ENCODE peak calls at places on chromosomes 1 and 21, in seven cellular contexts. L, V, U, S, I, G and Z are unnamed samples.

GRCh38 chr1:152141971-152142584 is 16.9 kb downstream of the RPTN start:
- DNase-seq in L (peak; percentile 54), V (peak; percentile 88), U (peak; percentile 36), S (no peak), I (peak; percentile 27), G (peak; percentile 78), Z (peak; percentile 89)

GRCh38 chr1:247077234-247077633 is 1.4 kb downstream of the ZNF670 start:
- DNase-seq in L (peak; percentile 22), V (peak; percentile 28), U (no peak), S (no peak), I (no peak), G (no peak), Z (peak; percentile 32)

GRCh38 chr21:32626633-32627196 is 14.5 kb upstream of the CFAP298 start:
- DNase-seq in L (peak; percentile 82), V (peak; percentile 64), U (no peak), S (no peak), I (no peak), G (peak; percentile 7), Z (peak; percentile 15)

GRCh38 chr1:43300661-43301094 is at the start of gene TIE1:
- DNase-seq in L (no peak), V (peak; percentile 15), U (no peak), S (no peak), I (peak; percentile 69), G (no peak), Z (no peak)

GRCh38 chr1:94425821-94426484 is 7.8 kb downstream of the ABCD3 start:
- DNase-seq in L (no peak), V (no peak), U (no peak), S (no peak), I (no peak), G (no peak), Z (no peak)

GRCh38 chr1:222171005-222171404 is 376.9 kb downstream of the HHIPL2 start:
- DNase-seq in L (peak; percentile 70), V (peak; percentile 72), U (peak; percentile 52), S (no peak), I (no peak), G (peak; percentile 63), Z (peak; percentile 79)

GRCh38 chr1:82565146-82565545 is 764.4 kb downstream of the ADGRL2 start:
- DNase-seq in L (peak; percentile 19), V (peak; percentile 87), U (no peak), S (no peak), I (no peak), G (peak; percentile 71), Z (peak; percentile 88)

GRCh38 chr1:16206547-16207317 is 5.7 kb downstream of the ARHGEF19 start:
- DNase-seq in L (peak; percentile 98), V (peak; percentile 99), U (peak; percentile 86), S (peak; percentile 94), I (peak; percentile 97), G (peak; percentile 93), Z (peak; percentile 99)

GRCh38 chr1:203342192-203342940 is 8.6 kb downstream of the FMOD start:
- DNase-seq in L (peak; percentile 38), V (peak; percentile 47), U (peak; percentile 52), S (no peak), I (peak; percentile 53), G (peak; percentile 35), Z (peak; percentile 67)

GRCh38 chr1:151807131-151807530 is 1.9 kb upstream of the LINGO4 start:
- DNase-seq in L (no peak), V (no peak), U (no peak), S (no peak), I (no peak), G (no peak), Z (no peak)

GRCh38 chr1:196007763-196008162 is 600.5 kb downstream of the KCNT2 start:
- DNase-seq in L (no peak), V (no peak), U (no peak), S (no peak), I (no peak), G (no peak), Z (no peak)

GRCh38 chr21:37463083-37463780 is 96.7 kb downstream of the DYRK1A start:
- DNase-seq in L (peak; percentile 80), V (peak; percentile 70), U (peak; percentile 60), S (peak; percentile 40), I (no peak), G (peak; percentile 60), Z (peak; percentile 75)

GRCh38 chr1:35560256-35561225 is 2.9 kb downstream of the NCDN start:
- DNase-seq in L (no peak), V (no peak), U (no peak), S (no peak), I (peak; percentile 72), G (no peak), Z (no peak)

GRCh38 chr1:14367444-14367843 is 231.0 kb upstream of the KAZN start:
- DNase-seq in L (no peak), V (no peak), U (no peak), S (no peak), I (no peak), G (no peak), Z (no peak)

GRCh38 chr1:93591833-93592635 is 89.6 kb downstream of the BCAR3 start:
- DNase-seq in L (no peak), V (no peak), U (peak; percentile 78), S (peak; percentile 75), I (no peak), G (no peak), Z (no peak)

GRCh38 chr1:16613185-16614147 is at the start of gene NBPF1:
- DNase-seq in L (peak; percentile 94), V (peak; percentile 98), U (peak; percentile 92), S (peak; percentile 86), I (peak; percentile 96), G (peak; percentile 92), Z (peak; percentile 98)

GRCh38 chr1:32701421-32701911 is 1.1 kb downstream of the SYNC start:
- DNase-seq in L (no peak), V (no peak), U (no peak), S (no peak), I (no peak), G (no peak), Z (no peak)

GRCh38 chr1:186894415-186894814 is 65.7 kb downstream of the PLA2G4A start:
- DNase-seq in L (no peak), V (peak; percentile 61), U (no peak), S (no peak), I (no peak), G (no peak), Z (no peak)

GRCh38 chr1:29648026-29648425 is 411.7 kb downstream of the PTPRU start:
- DNase-seq in L (no peak), V (no peak), U (no peak), S (no peak), I (no peak), G (no peak), Z (no peak)

GRCh38 chr1:164577291-164577690 is 18.3 kb downstream of the PBX1 start:
- DNase-seq in L (peak; percentile 52), V (no peak), U (no peak), S (no peak), I (no peak), G (no peak), Z (no peak)

GRCh38 chr1:227058321-227058751 is 118.2 kb downstream of the COQ8A start:
- DNase-seq in L (peak; percentile 80), V (peak; percentile 76), U (no peak), S (no peak), I (no peak), G (peak; percentile 92), Z (peak; percentile 93)

GRCh38 chr1:231421971-231422797 is at the start of gene EGLN1:
- DNase-seq in L (peak; percentile 88), V (peak; percentile 85), U (peak; percentile 94), S (peak; percentile 94), I (peak; percentile 91), G (peak; percentile 77), Z (peak; percentile 88)

GRCh38 chr1:231420959-231421615 is 1.0 kb downstream of the EGLN1 start:
- DNase-seq in L (peak; percentile 48), V (peak; percentile 54), U (peak; percentile 61), S (peak; percentile 72), I (peak; percentile 52), G (no peak), Z (peak; percentile 63)

GRCh38 chr1:231423648-231424047 is 1.6 kb upstream of the EGLN1 start:
- DNase-seq in L (no peak), V (no peak), U (no peak), S (no peak), I (no peak), G (peak; percentile 81), Z (no peak)

GRCh38 chr1:231421616-231421970 is 494 bp downstream of the EGLN1 start:
- DNase-seq in L (peak; percentile 43), V (peak; percentile 44), U (no peak), S (no peak), I (peak; percentile 46), G (no peak), Z (peak; percentile 54)

DNA sequence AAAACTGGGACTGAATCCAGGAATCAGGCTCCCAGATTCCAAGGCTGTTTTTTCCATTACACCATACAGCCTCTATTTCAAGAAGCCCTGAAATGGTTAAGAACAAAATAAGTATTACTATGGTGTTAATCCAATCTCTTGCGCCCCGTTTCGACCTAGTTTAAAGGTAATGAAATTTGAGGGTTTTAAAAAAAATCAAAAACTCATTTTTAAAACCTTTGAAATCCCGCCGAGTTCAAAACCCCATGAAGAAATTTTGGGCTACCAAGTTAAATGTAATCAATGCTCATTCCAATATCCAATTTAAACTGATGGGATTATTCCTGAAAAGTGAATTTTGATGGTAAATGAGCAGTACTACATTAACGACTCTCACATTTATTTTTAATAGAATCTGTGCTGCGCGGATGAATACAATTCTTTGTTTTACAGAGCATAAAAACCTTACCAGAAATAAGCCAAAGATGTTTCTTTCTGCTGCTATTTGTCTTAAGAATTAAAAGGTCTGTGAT is 767 bp upstream of the EGLN1 start:
- DNase-seq in L (no peak), V (no peak), U (no peak), S (no peak), I (no peak), G (no peak), Z (no peak)
- H3K4me3 ChIP-seq in L (peak overlapping the region; percentile 78), V (peak overlapping the region; percentile 56), U (peak overlapping the region; percentile 77), S (peak overlapping the region; percentile 66), I (peak overlapping the region; percentile 83), G (peak overlapping the region; percentile 71), Z (peak overlapping the region; percentile 86)

GRCh38 chr1:20702416-20702815 is 15.4 kb downstream of the KIF17 start:
- DNase-seq in L (peak; percentile 39), V (peak; percentile 48), U (no peak), S (no peak), I (no peak), G (peak; percentile 15), Z (peak; percentile 57)
- TF ChIP-seq CTCF in L (peak; percentile 48), V (peak; percentile 58), U (peak; percentile 31), S (peak; percentile 50), I (no peak), G (peak; percentile 58), Z (peak; percentile 78)

DNA sequence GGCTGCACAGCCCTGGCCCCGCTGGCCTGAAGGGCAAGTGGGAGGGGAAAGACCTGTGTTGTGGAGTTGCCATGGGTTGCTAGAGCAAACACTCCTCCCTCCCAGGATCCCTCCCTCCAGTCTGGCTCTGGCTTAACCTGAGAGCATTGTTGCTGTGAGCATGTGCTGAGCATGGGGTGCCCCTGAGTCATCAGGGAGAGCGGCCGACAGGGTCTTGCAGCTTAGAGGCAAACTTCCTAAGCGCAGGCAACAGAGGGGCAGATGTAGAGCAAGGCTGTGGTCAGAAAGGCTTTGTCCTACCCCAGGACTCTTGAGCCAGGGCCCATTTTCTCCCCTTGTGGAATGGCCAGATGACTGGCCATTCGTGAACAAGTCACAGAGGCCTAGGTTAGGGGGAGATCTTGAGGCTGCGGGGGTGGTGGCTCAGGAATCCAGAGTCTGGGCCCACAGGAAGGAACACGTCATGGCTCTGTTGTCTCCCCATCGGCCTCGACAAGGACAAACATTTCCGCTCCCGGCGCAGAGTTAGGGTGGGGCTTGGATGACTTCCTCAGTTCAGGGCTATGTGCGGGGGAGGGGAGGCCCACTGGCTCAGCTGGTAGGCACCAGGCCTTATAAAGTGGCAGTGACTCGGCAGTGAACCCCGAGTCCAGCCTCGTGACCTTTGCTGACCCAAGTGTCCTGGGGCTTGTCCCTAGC is 362 bp upstream of the DYNLT4 start:
- DNase-seq in L (peak; percentile 99), V (peak; percentile 100), U (peak; percentile 91), S (peak; percentile 79), I (peak; percentile 98), G (peak; percentile 99), Z (peak; percentile 100)
- H3K4me3 ChIP-seq in L (no peak overlapping the region), V (no peak overlapping the region), U (peak overlapping the region; percentile 35), S (no peak overlapping the region), I (peak overlapping the region; percentile 31), G (no peak overlapping the region), Z (peak overlapping the region; percentile 1)

GRCh38 chr1:175317309-175317708 is 124.7 kb upstream of the KIAA0040 start:
- DNase-seq in L (no peak), V (peak; percentile 12), U (peak; percentile 40), S (no peak), I (no peak), G (no peak), Z (peak; percentile 6)
- TF ChIP-seq CTCF in L (no peak), V (peak; percentile 17), U (peak; percentile 41), S (peak; percentile 50), I (peak; percentile 33), G (peak; percentile 21), Z (peak; percentile 21)